ENCODE peak calls at places on chromosome 16, in ten cellular contexts. T is tibial nerve, Y is sigmoid colon, J is stomach, I is Peyer's patch, G is upper lobe of left lung, X is IMR-90, W is endothelial cell of umbilical vein, H is K562, S is prostate gland. F is an unnamed sample.

GRCh38 chr16:28534542-28535373 is 4.0 kb downstream of the NUPR1 start:
- DNase-seq in H (no peak), Y (peak; percentile 89), W (no peak), T (peak; percentile 92), S (no peak), I (no peak), J (peak; percentile 47), X (no peak), G (peak; percentile 84), F (peak; percentile 48)

GRCh38 chr16:10150906-10151305 is 31.3 kb downstream of the GRIN2A start:
- DNase-seq in H (no peak), T (no peak), Y (no peak), J (no peak), G (no peak), S (no peak), W (no peak), I (no peak), X (no peak), F (no peak)

GRCh38 chr16:17313085-17313611 is 157.6 kb downstream of the XYLT1 start:
- DNase-seq in S (peak; percentile 73), X (peak; percentile 28), W (no peak), J (no peak), T (peak; percentile 26), G (no peak), H (no peak), Y (peak; percentile 98), I (no peak), F (peak; percentile 81)

GRCh38 chr16:56305956-56306565 is 114.8 kb downstream of the GNAO1 start:
- DNase-seq in X (peak; percentile 22), Y (no peak), J (no peak), G (no peak), S (no peak), H (no peak), T (no peak), W (peak; percentile 6), I (no peak), F (no peak)

GRCh38 chr16:89370081-89370511 is 120.3 kb downstream of the ANKRD11 start:
- DNase-seq in T (no peak), H (no peak), W (no peak), S (no peak), Y (no peak), X (peak; percentile 44), J (no peak), G (no peak), I (no peak), F (no peak)

GRCh38 chr16:82152641-82153094 is 17.4 kb downstream of the MPHOSPH6 start:
- DNase-seq in G (no peak), Y (no peak), W (no peak), X (peak; percentile 70), S (peak; percentile 81), H (no peak), T (no peak), J (no peak), I (no peak), F (no peak)

GRCh38 chr16:30585022-30585399 is 486 bp downstream of the ZNF785 start:
- DNase-seq in J (no peak), X (no peak), G (no peak), H (no peak), W (no peak), Y (peak; percentile 66), T (no peak), I (peak; percentile 29), S (no peak), F (no peak)

GRCh38 chr16:84687715-84688114 is 12.1 kb upstream of the USP10 start:
- DNase-seq in I (peak; percentile 59), W (peak; percentile 37), T (no peak), Y (peak; percentile 13), S (no peak), G (peak; percentile 24), J (no peak), X (peak; percentile 96), H (no peak), F (no peak)

GRCh38 chr16:15034266-15035162 is 21.4 kb downstream of the NTAN1 start:
- DNase-seq in X (no peak), W (peak; percentile 89), G (peak; percentile 26), J (no peak), S (no peak), I (no peak), H (no peak), Y (peak; percentile 50), T (no peak), F (no peak)

GRCh38 chr16:30434852-30435251 is 5.0 kb upstream of the DCTPP1 start:
- DNase-seq in W (no peak), J (no peak), I (no peak), S (no peak), X (no peak), G (no peak), H (no peak), T (no peak), Y (no peak), F (no peak)

GRCh38 chr16:27515874-27516353 is 33.8 kb downstream of the GTF3C1 start:
- DNase-seq in J (peak; percentile 27), G (no peak), S (no peak), X (no peak), I (no peak), T (no peak), Y (no peak), W (peak; percentile 17), H (peak; percentile 62), F (peak; percentile 20)

GRCh38 chr16:47016700-47017133 is 43.2 kb upstream of the DNAJA2 start:
- DNase-seq in J (no peak), T (no peak), G (peak; percentile 28), S (no peak), H (peak; percentile 2), X (no peak), I (no peak), Y (no peak), W (no peak), F (no peak)

GRCh38 chr16:87320510-87321227 is 3.5 kb upstream of the C16orf95 start:
- DNase-seq in S (no peak), H (no peak), X (no peak), T (no peak), I (no peak), G (no peak), W (no peak), J (no peak), Y (no peak), F (no peak)

GRCh38 chr16:89152831-89153700 is 18.5 kb upstream of the CDH15 start:
- DNase-seq in W (no peak), H (no peak), J (no peak), T (no peak), Y (no peak), X (no peak), S (no peak), G (no peak), I (peak; percentile 48), F (no peak)

GRCh38 chr16:80751167-80751566 is 53.2 kb downstream of the CDYL2 start:
- DNase-seq in I (no peak), S (peak; percentile 24), J (no peak), X (peak; percentile 47), G (peak; percentile 35), W (peak; percentile 51), Y (no peak), H (no peak), T (no peak), F (no peak)

GRCh38 chr16:979106-979505 is 2.5 kb upstream of the SOX8 start:
- DNase-seq in W (no peak), J (no peak), Y (no peak), H (no peak), G (no peak), S (no peak), I (no peak), T (no peak), X (no peak), F (no peak)

GRCh38 chr16:982152-983043 is 828 bp downstream of the SOX8 start:
- DNase-seq in H (no peak), X (no peak), Y (no peak), W (no peak), S (no peak), T (no peak), J (no peak), I (no peak), G (no peak), F (no peak)

GRCh38 chr16:981695-982151 is at the start of gene SOX8:
- DNase-seq in S (no peak), I (no peak), J (peak; percentile 43), G (no peak), H (peak; percentile 90), T (no peak), Y (no peak), X (no peak), W (no peak), F (no peak)

GRCh38 chr16:979859-980594 is 1.5 kb upstream of the SOX8 start:
- DNase-seq in S (no peak), X (no peak), G (no peak), Y (no peak), H (no peak), T (no peak), W (no peak), I (no peak), J (no peak), F (no peak)

GRCh38 chr16:980595-980854 is 1.0 kb upstream of the SOX8 start:
- DNase-seq in J (no peak), T (no peak), W (no peak), H (no peak), I (no peak), Y (no peak), G (no peak), X (no peak), S (no peak), F (no peak)
- H3K27ac ChIP-seq in J (no peak overlapping the region), T (peak overlapping the region; percentile 44), W (no peak overlapping the region), H (no peak overlapping the region), I (no peak overlapping the region), Y (no peak overlapping the region), G (no peak overlapping the region), X (no peak overlapping the region), S (no peak overlapping the region), F (peak overlapping the region; percentile 30)

DNA sequence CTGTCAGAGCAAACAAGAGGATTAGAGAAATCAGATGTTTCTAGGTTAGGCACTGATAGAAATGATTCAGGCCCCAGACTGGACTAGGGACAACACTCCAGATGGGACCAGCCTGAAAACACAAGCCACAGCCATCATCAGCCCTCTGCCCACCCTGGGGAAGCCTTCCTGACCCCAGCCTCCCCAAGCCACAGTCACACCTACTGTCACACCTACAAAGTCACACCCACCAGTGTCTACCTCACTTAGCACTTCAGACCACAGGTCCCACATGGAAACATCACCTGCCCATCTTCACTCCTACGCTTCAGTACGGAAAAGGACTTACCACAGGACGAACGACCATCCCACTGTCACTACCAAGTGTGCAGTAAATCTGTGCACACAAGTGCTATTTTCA is 197.9 kb downstream of the ZFHX3 start:
- DNase-seq in T (no peak), I (no peak), X (no peak), J (no peak), S (no peak), Y (no peak), G (no peak), H (no peak), W (no peak), F (no peak)
- TF ChIP-seq POLR2A in T (no peak), I (no peak), X (no peak), J (no peak), S (no peak), Y (no peak), G (no peak), H (no peak), W (no peak), F (no peak)

GRCh38 chr16:13780406-13780805 is 139.5 kb upstream of the ERCC4 start:
- DNase-seq in Y (no peak), G (no peak), S (no peak), X (no peak), I (no peak), W (no peak), H (no peak), J (no peak), T (no peak), F (no peak)
- H3K27me3 ChIP-seq in Y (no peaks in the 10 kb centered on the region), G (no peaks in the 10 kb centered on the region), S (no peaks in the 10 kb centered on the region), X (no peaks in the 10 kb centered on the region), I (no peaks in the 10 kb centered on the region), W (no peaks in the 10 kb centered on the region), H (no peaks in the 10 kb centered on the region), J (no peaks in the 10 kb centered on the region), T (no peaks in the 10 kb centered on the region), F (no peaks in the 10 kb centered on the region)

GRCh38 chr16:50475170-50475569 is 73.0 kb upstream of the NKD1 start:
- DNase-seq in Y (no peak), J (no peak), S (no peak), I (no peak), X (no peak), W (no peak), G (no peak), T (no peak), H (no peak), F (no peak)
- H3K27ac ChIP-seq in Y (no peak overlapping the region), J (no peak overlapping the region), S (no peak overlapping the region), I (no peak overlapping the region), X (no peak overlapping the region), W (no peak overlapping the region), G (no peak overlapping the region), T (no peak overlapping the region), H (no peak overlapping the region), F (no peak overlapping the region)

F was measured in testis.